ENCODE peak calls at places on chromosomes 11 and 22, in five cellular contexts. T, M, S, W and O are unnamed samples.

GRCh38 chr11:36354221-36355003 is 58.3 kb downstream of the PRR5L start:
- DNase-seq in W (no peak), T (no peak), M (no peak), S (no peak), O (no peak)

GRCh38 chr11:118606157-118606843 is 1.1 kb upstream of the PHLDB1 start:
- DNase-seq in W (peak; percentile 63), S (no peak), T (no peak), M (peak; percentile 51), O (peak; percentile 83)

GRCh38 chr11:115778928-115779650 is 274.9 kb upstream of the CADM1 start:
- DNase-seq in T (no peak), W (no peak), M (no peak), S (no peak), O (no peak)

GRCh38 chr11:119222308-119222707 is 16.2 kb downstream of the CBL start:
- DNase-seq in T (no peak), W (no peak), M (no peak), S (no peak), O (no peak)

GRCh38 chr22:37187552-37187890 is 526 bp downstream of the C1QTNF6 start:
- DNase-seq in M (no peak), W (peak; percentile 49), S (no peak), T (no peak), O (no peak)

GRCh38 chr22:49971232-49972162 is 10.9 kb downstream of the PIM3 start:
- DNase-seq in W (peak; percentile 91), T (peak; percentile 94), S (peak; percentile 90), M (peak; percentile 44), O (peak; percentile 93)

GRCh38 chr11:72470386-72470785 is 36.1 kb upstream of the CLPB start:
- DNase-seq in M (no peak), T (no peak), W (no peak), S (no peak), O (no peak)

GRCh38 chr11:64971421-64972233 is at the start of gene MAJIN:
- DNase-seq in W (peak; percentile 94), T (peak; percentile 90), S (peak; percentile 96), M (peak; percentile 81), O (peak; percentile 92)

GRCh38 chr11:77589181-77589520 is 602 bp upstream of the AQP11 start:
- DNase-seq in T (no peak), W (no peak), M (no peak), S (no peak), O (no peak)

GRCh38 chr11:115502636-115503082 is 1.6 kb downstream of the CADM1 start:
- DNase-seq in M (peak; percentile 58), T (peak; percentile 45), W (no peak), S (no peak), O (no peak)

GRCh38 chr11:57476223-57476882 is 16.0 kb downstream of the RTN4RL2 start:
- DNase-seq in W (peak; percentile 71), T (peak; percentile 71), S (peak; percentile 50), M (peak; percentile 66), O (peak; percentile 79)

GRCh38 chr22:24989135-24989534 is 36.6 kb downstream of the KIAA1671 start:
- DNase-seq in T (no peak), W (no peak), M (no peak), S (no peak), O (no peak)

GRCh38 chr11:3003396-3004231 is 11.5 kb upstream of the NAP1L4 start:
- DNase-seq in M (no peak), W (no peak), S (no peak), T (no peak), O (no peak)

GRCh38 chr11:29527391-29527936 is 489.4 kb downstream of the KCNA4 start:
- DNase-seq in M (no peak), S (peak; percentile 6), W (no peak), T (no peak), O (no peak)

GRCh38 chr11:44934110-44934509 is 16.6 kb downstream of the TP53I11 start:
- DNase-seq in M (no peak), T (no peak), S (no peak), W (no peak), O (no peak)

GRCh38 chr11:111870887-111871692 is at the start of gene ALG9:
- DNase-seq in W (peak; percentile 89), T (peak; percentile 84), S (peak; percentile 94), M (peak; percentile 76), O (peak; percentile 87)

GRCh38 chr22:46895753-46896152 is 133.3 kb downstream of the TBC1D22A start:
- DNase-seq in W (no peak), S (no peak), M (no peak), T (no peak), O (no peak)

GRCh38 chr11:1916132-1916985 is 3.1 kb upstream of the TNNT3 start:
- DNase-seq in W (no peak), T (no peak), M (no peak), S (peak; percentile 49), O (peak; percentile 62)

GRCh38 chr11:70067591-70068341 is 10.4 kb upstream of the ANO1 start:
- DNase-seq in T (no peak), S (no peak), W (no peak), M (no peak), O (no peak)

GRCh38 chr11:118703563-118704106 is 24.2 kb upstream of the TREH start:
- DNase-seq in S (no peak), W (no peak), M (no peak), T (no peak), O (no peak)

GRCh38 chr11:107606122-107606521 is 15.2 kb downstream of the ELMOD1 start:
- DNase-seq in M (peak; percentile 30), T (no peak), S (no peak), W (no peak), O (no peak)

GRCh38 chr11:28447226-28447625 is 339.0 kb downstream of the METTL15 start:
- DNase-seq in W (no peak), M (no peak), T (no peak), S (no peak), O (no peak)

GRCh38 chr22:19051381-19051780 is 70.8 kb downstream of the DGCR2 start:
- DNase-seq in S (no peak), M (no peak), T (peak; percentile 11), W (no peak), O (no peak)

GRCh38 chr11:95450547-95451123 is 219.6 kb upstream of the SESN3 start:
- DNase-seq in T (no peak), M (no peak), S (no peak), W (no peak), O (no peak)